ENCODE peak calls at places on chromosomes 12 and 14, in four cellular contexts. E, C, O and Q are unnamed samples.

GRCh38 chr14:89720741-89721315 is 233.7 kb downstream of the EFCAB11 start:
- DNase-seq in O (no peak), E (no peak), C (peak), Q (peak)

GRCh38 chr12:82873951-82874350 is 187.2 kb downstream of the TMTC2 start:
- DNase-seq in C (no peak), E (no peak), O (no peak), Q (no peak)

GRCh38 chr14:94465042-94465441 is 11.0 kb downstream of the SERPINA9 start:
- DNase-seq in C (no peak), E (no peak), O (no peak), Q (no peak)

GRCh38 chr12:1273051-1273450 is 282.0 kb downstream of the ERC1 start:
- DNase-seq in C (no peak), O (no peak), E (no peak), Q (no peak)

GRCh38 chr12:19158909-19159308 is 29.4 kb downstream of the PLEKHA5 start:
- DNase-seq in C (no peak), O (no peak), E (no peak), Q (no peak)

GRCh38 chr14:77339407-77339806 is 18.6 kb downstream of the GSTZ1 start:
- DNase-seq in E (no peak), C (no peak), O (no peak), Q (no peak)

GRCh38 chr12:57803317-57803893 is 15.1 kb downstream of the AVIL start:
- DNase-seq in C (no peak), O (peak), E (peak), Q (peak)

GRCh38 chr12:109612975-109613502 is 39.4 kb downstream of the MVK start:
- DNase-seq in C (no peak), E (no peak), O (no peak), Q (no peak)

GRCh38 chr12:56593909-56594621 is 36.1 kb downstream of the BAZ2A start:
- DNase-seq in C (no peak), O (peak), E (peak), Q (peak)

GRCh38 chr14:102085503-102085902 is 1.3 kb downstream of the HSP90AA1 start:
- DNase-seq in O (no peak), C (no peak), E (no peak), Q (no peak)

DNA sequence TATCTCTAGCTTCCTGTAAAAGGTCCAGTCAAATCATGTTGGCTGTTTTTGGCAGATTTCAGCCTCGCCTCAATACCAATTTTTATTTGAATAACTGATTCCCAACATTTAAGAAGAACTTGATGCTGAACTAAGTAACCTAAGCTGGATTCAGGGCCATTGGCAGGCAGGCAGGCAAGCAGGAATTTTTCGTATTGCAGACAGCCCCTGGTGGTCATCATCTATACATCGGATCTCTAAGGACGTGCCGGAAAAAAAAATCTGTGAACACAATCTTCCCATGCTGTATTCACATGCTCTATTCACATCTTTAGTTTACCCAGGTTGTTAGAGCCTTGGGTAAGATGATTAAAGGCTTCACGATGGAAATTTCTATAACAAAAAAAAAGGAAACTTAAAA is 7.0 kb downstream of the VCPKMT start:
- DNase-seq in O (peak), E (peak), C (no peak), Q (no peak)
- TF ChIP-seq CTCF in O (peak), E (peak), C (no peak), Q (no peak)

DNA sequence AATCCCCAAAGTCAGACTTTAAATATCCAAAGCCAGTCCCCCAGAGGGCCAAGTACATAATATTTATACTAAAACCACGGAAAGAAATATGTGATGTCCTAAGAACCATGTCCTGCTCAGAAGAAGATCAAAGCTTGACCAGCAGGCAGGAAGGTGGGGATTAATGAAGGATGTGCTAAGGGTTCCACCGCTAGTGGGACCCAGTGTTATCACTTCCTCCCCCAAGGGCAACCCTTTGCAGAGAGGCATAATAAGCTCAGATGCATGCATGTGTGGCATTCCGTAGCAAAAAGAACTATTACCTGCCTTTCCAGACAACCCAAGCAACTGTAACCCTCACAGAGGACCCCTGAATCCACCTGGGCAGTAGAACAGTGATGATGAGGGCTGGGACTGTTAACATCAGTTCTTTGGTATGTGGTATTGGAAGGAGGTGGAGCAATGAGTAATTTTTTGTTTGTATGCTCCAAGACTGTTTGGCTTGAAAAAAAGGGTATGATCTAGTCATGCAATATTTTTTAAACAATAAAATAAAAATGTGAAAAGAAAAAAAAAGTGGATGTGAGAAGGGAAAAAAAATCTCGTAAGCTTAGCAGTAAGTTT is 71.7 kb upstream of the ETV6 start:
- DNase-seq in E (no peak), O (no peak), C (no peak), Q (no peak)
- TF ChIP-seq CTCF in E (no peak), O (no peak), C (peak), Q (no peak)

DNA sequence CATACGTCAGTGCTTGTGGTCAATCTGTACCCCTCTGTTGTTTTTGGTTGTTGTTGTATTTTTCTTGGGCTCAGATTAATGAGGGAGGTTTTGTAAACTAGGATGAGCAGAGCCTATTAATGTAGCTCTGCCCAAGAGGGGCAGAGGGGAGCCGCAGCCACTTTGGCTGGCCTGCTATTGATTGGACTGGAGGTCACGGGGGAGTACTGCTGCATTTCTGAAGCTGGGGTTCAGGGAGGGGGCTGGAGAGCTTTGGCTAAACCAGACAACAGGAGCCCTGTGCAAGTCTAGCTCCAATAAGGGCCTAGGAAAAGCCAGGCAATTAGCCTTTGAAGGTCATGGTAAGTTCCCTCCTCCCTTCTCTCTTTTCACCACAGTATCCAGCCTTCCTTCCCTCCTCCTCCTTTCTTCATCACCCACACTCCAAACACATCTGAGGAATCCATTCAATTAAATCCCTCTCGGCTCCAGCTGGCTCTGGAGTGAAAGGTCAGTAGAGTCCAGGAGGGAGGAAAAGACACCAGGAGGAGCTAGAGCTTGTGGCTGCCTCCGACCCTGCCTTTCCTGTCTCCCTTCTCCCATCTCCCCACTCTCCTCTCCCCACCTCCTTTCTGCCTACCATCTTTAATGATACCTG is 344.2 kb upstream of the LMO3 start:
- DNase-seq in O (no peak), E (peak), C (no peak), Q (no peak)
- TF ChIP-seq CTCF in O (no peak), E (no peak), C (no peak), Q (no peak)

DNA sequence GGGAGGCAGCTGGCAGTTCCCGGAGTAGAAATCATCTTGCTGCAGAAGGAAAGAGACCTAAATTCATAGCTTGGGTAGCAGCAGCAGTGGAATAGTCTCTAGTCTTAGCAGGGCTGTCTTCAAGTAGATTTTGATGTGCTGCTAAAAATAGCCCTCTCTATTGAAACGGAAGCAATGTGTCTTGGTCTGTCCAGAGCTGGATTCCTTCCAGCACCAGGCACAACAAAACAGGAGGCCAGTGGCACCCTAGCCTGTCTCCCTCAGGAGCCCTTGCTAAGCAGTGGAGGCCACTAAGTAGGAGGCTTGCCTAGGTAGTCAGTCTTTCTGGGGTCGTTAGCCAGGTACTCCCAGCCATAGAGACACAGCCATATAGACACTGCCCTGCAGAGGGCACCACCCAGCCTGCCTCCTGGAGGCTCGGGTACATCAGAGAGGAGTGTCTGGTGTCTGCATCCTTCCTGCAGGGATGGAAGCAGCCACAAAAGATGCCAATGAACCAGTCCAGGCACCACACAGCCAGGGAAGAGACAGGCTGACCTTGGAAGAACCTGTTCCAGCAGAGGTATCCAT is 97.5 kb downstream of the CRACR2A start:
- DNase-seq in O (peak), E (peak), C (no peak), Q (peak)
- TF ChIP-seq CTCF in O (peak), E (no peak), C (peak), Q (peak)

DNA sequence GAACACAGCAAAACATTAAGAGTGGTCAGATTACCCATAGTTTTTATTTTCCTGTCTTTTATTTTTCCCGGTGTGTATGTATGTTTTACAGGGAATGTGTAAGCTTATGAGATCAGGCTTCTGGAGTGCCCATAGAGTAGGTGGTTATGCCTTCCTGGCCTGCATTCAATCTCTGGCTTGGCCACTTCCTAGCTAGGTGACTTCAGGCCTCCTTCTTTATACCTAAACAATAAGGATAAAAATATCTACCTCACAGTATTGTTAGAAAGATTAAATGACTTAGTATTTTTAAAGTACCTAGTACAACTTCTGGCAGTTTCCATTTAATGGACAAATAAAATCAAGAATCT is 42.4 kb downstream of the ITPR2 start:
- DNase-seq in O (no peak), C (no peak), E (no peak), Q (no peak)
- TF ChIP-seq CTCF in O (no peak), C (no peak), E (no peak), Q (no peak)

GRCh38 chr12:14654416-14654815 is 42.0 kb downstream of the GUCY2C start:
- DNase-seq in E (no peak), O (no peak), C (no peak), Q (no peak)

GRCh38 chr12:14647028-14647750 is 49.2 kb downstream of the GUCY2C start:
- DNase-seq in O (no peak), C (no peak), E (no peak), Q (no peak)

GRCh38 chr12:14651371-14651770 is 45.0 kb downstream of the GUCY2C start:
- DNase-seq in C (no peak), E (no peak), O (no peak), Q (no peak)

GRCh38 chr12:14654842-14655241 is 41.6 kb downstream of the GUCY2C start:
- DNase-seq in C (no peak), O (no peak), E (no peak), Q (no peak)

DNA sequence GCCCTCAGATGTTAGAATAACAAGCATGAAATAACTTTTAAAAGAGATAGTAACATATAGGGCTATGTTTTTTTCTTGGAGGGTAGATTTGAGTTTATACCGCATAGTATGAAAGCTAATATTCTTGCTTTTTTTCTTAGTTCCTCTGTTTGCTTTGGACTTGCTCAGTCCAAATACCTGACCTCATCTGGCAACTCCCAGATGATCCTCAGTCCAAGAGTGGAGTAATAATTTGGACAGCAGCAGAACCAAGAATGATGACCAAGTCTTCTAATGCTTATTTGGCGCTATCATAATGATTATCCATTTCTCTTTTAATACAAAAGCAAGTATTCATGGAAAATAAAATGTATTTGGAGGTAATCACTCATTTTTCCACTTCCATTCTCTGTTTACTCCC is 45.6 kb downstream of the GUCY2C start:
- DNase-seq in E (no peak), O (no peak), C (no peak), Q (no peak)
- TF ChIP-seq CTCF in E (no peak), O (no peak), C (no peak), Q (no peak)

DNA sequence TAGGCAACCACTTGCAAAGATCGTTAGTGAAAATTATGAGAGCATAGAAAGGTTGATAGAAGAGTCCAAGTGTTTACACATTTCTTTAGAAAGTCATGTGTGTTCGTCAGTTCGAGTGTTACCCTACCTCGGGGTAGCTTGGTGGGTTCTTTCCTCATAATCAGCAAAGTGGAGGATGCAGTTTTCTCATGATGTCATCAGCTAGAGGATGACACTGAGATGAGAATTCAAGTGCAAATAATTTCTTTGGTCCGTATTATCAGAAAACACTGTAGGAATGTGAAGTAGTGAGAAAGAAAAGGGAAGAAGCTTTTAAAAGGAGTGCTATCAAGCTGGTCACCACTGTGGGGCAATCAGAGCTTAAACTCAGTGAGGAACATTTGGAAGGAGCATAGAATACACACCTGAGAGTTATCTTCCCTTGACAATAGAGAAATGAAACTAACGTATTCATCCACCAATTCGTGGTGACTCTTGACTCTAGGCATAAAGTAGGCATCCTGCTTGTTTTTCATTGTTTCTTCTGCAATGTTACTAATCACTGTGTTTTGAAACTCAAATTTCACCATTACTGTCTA is 1340.9 kb upstream of the TMEM132C start:
- DNase-seq in E (no peak), C (no peak), O (no peak), Q (no peak)
- TF ChIP-seq CTCF in E (no peak), C (peak), O (no peak), Q (peak)

GRCh38 chr12:59164991-59165718 is 244.9 kb upstream of the LRIG3 start:
- DNase-seq in O (peak), E (no peak), C (no peak), Q (no peak)
- TF ChIP-seq CTCF in O (peak), E (peak), C (peak), Q (peak)